ENCODE peak calls at places on chromosome 20, in five cellular contexts. One of them, this sample, is unnamed.

GRCh38 chr20:3686867-3687321 is 5.1 kb upstream of the ADAM33 start:
- DNase-seq in NCI-H1105: no peak
- DNase-seq in endodermal cell: no peak
- DNase-seq in heart right ventricle: peak; percentile 73
- DNase-seq in mucosa of gallbladder: peak; percentile 80
- DNase-seq in this sample: peak; percentile 80

GRCh38 chr20:47231382-47232042 is 125.0 kb downstream of the ZMYND8 start:
- DNase-seq in NCI-H1105: no peak
- DNase-seq in endodermal cell: no peak
- DNase-seq in heart right ventricle: no peak
- DNase-seq in mucosa of gallbladder: no peak
- DNase-seq in this sample: no peak

GRCh38 chr20:50222568-50223320 is 32.1 kb downstream of the CEBPB start:
- DNase-seq in NCI-H1105: no peak
- DNase-seq in endodermal cell: no peak
- DNase-seq in heart right ventricle: no peak
- DNase-seq in mucosa of gallbladder: no peak
- DNase-seq in this sample: no peak

GRCh38 chr20:46348972-46349741 is 40.9 kb upstream of the CDH22 start:
- DNase-seq in NCI-H1105: peak; percentile 52
- DNase-seq in endodermal cell: peak; percentile 92
- DNase-seq in heart right ventricle: peak; percentile 64
- DNase-seq in mucosa of gallbladder: no peak
- DNase-seq in this sample: peak; percentile 66

GRCh38 chr20:46396052-46396451 is 10.4 kb downstream of the ELMO2 start:
- DNase-seq in NCI-H1105: no peak
- DNase-seq in endodermal cell: no peak
- DNase-seq in heart right ventricle: no peak
- DNase-seq in mucosa of gallbladder: no peak
- DNase-seq in this sample: no peak

GRCh38 chr20:35146299-35146921 is 726 bp downstream of the EDEM2 start:
- DNase-seq in NCI-H1105: no peak
- DNase-seq in endodermal cell: peak; percentile 82
- DNase-seq in heart right ventricle: peak; percentile 29
- DNase-seq in mucosa of gallbladder: no peak
- DNase-seq in this sample: peak; percentile 54

GRCh38 chr20:63174309-63175030 is 41.5 kb downstream of the YTHDF1 start:
- DNase-seq in NCI-H1105: no peak
- DNase-seq in endodermal cell: no peak
- DNase-seq in heart right ventricle: no peak
- DNase-seq in mucosa of gallbladder: no peak
- DNase-seq in this sample: no peak

GRCh38 chr20:57464642-57465211 is 60.2 kb downstream of the CTCFL start:
- DNase-seq in NCI-H1105: no peak
- DNase-seq in endodermal cell: no peak
- DNase-seq in heart right ventricle: no peak
- DNase-seq in mucosa of gallbladder: no peak
- DNase-seq in this sample: no peak

GRCh38 chr20:10596726-10597125 is 77.1 kb downstream of the JAG1 start:
- DNase-seq in NCI-H1105: no peak
- DNase-seq in endodermal cell: no peak
- DNase-seq in heart right ventricle: no peak
- DNase-seq in mucosa of gallbladder: no peak
- DNase-seq in this sample: no peak